ENCODE peak calls at places on chromosomes 3 and 15, in four cellular contexts. X, U, C and S are unnamed samples.
A peak's percentile ranks its signal among the peaks of the same experiment; 100 is the strongest.

GRCh38 chr3:41572092-41572491 is 372.8 kb downstream of the CTNNB1 start:
- DNase-seq in X (no peak), U (no peak), C (no peak), S (no peak)

GRCh38 chr15:82139823-82140268 is 94.0 kb upstream of the MEX3B start:
- DNase-seq in X (no peak), U (peak; percentile 78), C (peak; percentile 43), S (no peak)

GRCh38 chr3:144041960-144042556 is 70.4 kb downstream of the DIPK2A start:
- DNase-seq in X (no peak), U (no peak), C (no peak), S (no peak)

GRCh38 chr3:138038725-138039462 is 28.9 kb downstream of the CLDN18 start:
- DNase-seq in X (no peak), U (no peak), C (no peak), S (no peak)

GRCh38 chr3:174874258-174874657 is 15.1 kb downstream of the NAALADL2 start:
- DNase-seq in X (no peak), U (no peak), C (no peak), S (no peak)

GRCh38 chr3:171901615-171902312 is 58.6 kb downstream of the TMEM212 start:
- DNase-seq in X (no peak), U (no peak), C (no peak), S (no peak)

GRCh38 chr3:196528639-196529233 is 13.6 kb upstream of the SMCO1 start:
- DNase-seq in X (peak; percentile 72), U (peak; percentile 57), C (peak; percentile 77), S (peak; percentile 90)

GRCh38 chr3:86837871-86838270 is 153.1 kb downstream of the VGLL3 start:
- DNase-seq in X (no peak), U (no peak), C (no peak), S (no peak)

GRCh38 chr3:126360046-126360713 is 3.0 kb upstream of the KLF15 start:
- DNase-seq in X (no peak), U (no peak), C (no peak), S (peak; percentile 61)

GRCh38 chr3:160676547-160677303 is at the start of gene ARL14:
- DNase-seq in X (no peak), U (peak; percentile 87), C (no peak), S (no peak)

GRCh38 chr15:78360426-78360825 is 20.3 kb downstream of the CRABP1 start:
- DNase-seq in X (no peak), U (no peak), C (no peak), S (no peak)

GRCh38 chr3:127299276-127299675 is 11.4 kb upstream of the PRR20G start:
- DNase-seq in X (no peak), U (no peak), C (no peak), S (no peak)

GRCh38 chr3:64728428-64728827 is 40.6 kb upstream of the ADAMTS9 start:
- DNase-seq in X (no peak), U (no peak), C (no peak), S (peak; percentile 76)

GRCh38 chr15:99447497-99448371 is 118.0 kb upstream of the MEF2A start:
- DNase-seq in X (peak; percentile 68), U (no peak), C (peak; percentile 26), S (no peak)

GRCh38 chr15:76376029-76376428 is 39.5 kb downstream of the ISL2 start:
- DNase-seq in X (no peak), U (no peak), C (no peak), S (no peak)

GRCh38 chr15:75446146-75446545 is 5.3 kb downstream of the SIN3A start:
- DNase-seq in X (no peak), U (no peak), C (peak; percentile 34), S (no peak)

GRCh38 chr3:173214576-173214975 is 73.5 kb upstream of the SPATA16 start:
- DNase-seq in X (no peak), U (no peak), C (no peak), S (no peak)

GRCh38 chr15:68316061-68316804 is 38.7 kb downstream of the FEM1B start:
- DNase-seq in X (peak; percentile 53), U (no peak), C (peak; percentile 24), S (peak; percentile 75)

GRCh38 chr3:157540656-157541055 is 37.4 kb upstream of the VEPH1 start:
- DNase-seq in X (no peak), U (no peak), C (no peak), S (no peak)

GRCh38 chr15:80902298-80902801 is 87.3 kb downstream of the MESD start:
- DNase-seq in X (no peak), U (no peak), C (no peak), S (no peak)

GRCh38 chr3:8959683-8960082 is 3.6 kb downstream of the RAD18 start:
- DNase-seq in X (no peak), U (no peak), C (peak; percentile 5), S (no peak)

GRCh38 chr3:143502101-143502500 is 346.2 kb downstream of the SLC9A9 start:
- DNase-seq in X (no peak), U (no peak), C (no peak), S (no peak)

GRCh38 chr15:88166330-88166993 is 90.1 kb downstream of the NTRK3 start:
- DNase-seq in X (no peak), U (peak; percentile 9), C (peak; percentile 19), S (no peak)

GRCh38 chr15:100256096-100256984 is 85.4 kb downstream of the ADAMTS17 start:
- DNase-seq in X (peak; percentile 56), U (no peak), C (no peak), S (peak; percentile 58)

GRCh38 chr3:176935524-176935923 is 261.8 kb downstream of the TBL1XR1 start:
- DNase-seq in X (no peak), U (no peak), C (no peak), S (no peak)

GRCh38 chr3:56323986-56324420 is 144.3 kb downstream of the ERC2 start:
- DNase-seq in X (no peak), U (peak; percentile 66), C (no peak), S (no peak)

GRCh38 chr15:56052389-56053045 is 59.1 kb upstream of the NEDD4 start:
- DNase-seq in X (no peak), U (peak; percentile 33), C (peak; percentile 60), S (no peak)

GRCh38 chr15:39583586-39584265 is 2.8 kb downstream of the THBS1 start:
- DNase-seq in X (no peak), U (no peak), C (no peak), S (no peak)

GRCh38 chr15:76431936-76432335 is 95.4 kb downstream of the ISL2 start:
- DNase-seq in X (no peak), U (no peak), C (no peak), S (no peak)

GRCh38 chr15:81264072-81264857 is 59.7 kb downstream of the STARD5 start:
- DNase-seq in X (no peak), U (no peak), C (no peak), S (no peak)

GRCh38 chr15:45522179-45522930 is at the start of gene SLC30A4:
- DNase-seq in X (peak; percentile 78), U (peak; percentile 54), C (peak; percentile 57), S (peak; percentile 81)

GRCh38 chr15:63277044-63277892 is at the start of gene APH1B:
- DNase-seq in X (peak; percentile 86), U (peak; percentile 52), C (peak; percentile 85), S (peak; percentile 91)

GRCh38 chr15:57100136-57100539 is 181.7 kb downstream of the TCF12 start:
- DNase-seq in X (no peak), U (no peak), C (peak; percentile 37), S (no peak)